ENCODE peak calls at places on chromosomes 12 and 14, in four cellular contexts. P is epithelial cell of proximal tubule, S is AG04450, X is Peyer's patch. C is an unnamed sample.

GRCh38 chr14:96224480-96225096 is 19.9 kb downstream of the BDKRB2 start:
- DNase-seq in S (no peak), P (no peak), X (peak), C (no peak)

GRCh38 chr14:58944226-58944769 is 244.2 kb upstream of the DAAM1 start:
- DNase-seq in P (no peak), S (no peak), X (no peak), C (no peak)

GRCh38 chr12:91577586-91578539 is 395.2 kb upstream of the DCN start:
- DNase-seq in S (no peak), P (no peak), X (no peak), C (no peak)

GRCh38 chr12:111780615-111781014 is 13.9 kb downstream of the ALDH2 start:
- DNase-seq in P (no peak), S (no peak), X (no peak), C (no peak)

GRCh38 chr12:65334534-65334933 is 56.1 kb downstream of the MSRB3 start:
- DNase-seq in P (no peak), X (no peak), S (no peak), C (no peak)

GRCh38 chr14:77603654-77604270 is 12.7 kb downstream of the SPTLC2 start:
- DNase-seq in X (no peak), S (no peak), P (no peak), C (no peak)

GRCh38 chr12:38904932-38905479 is 385 bp downstream of the CPNE8 start:
- DNase-seq in X (peak), S (no peak), P (no peak), C (no peak)

GRCh38 chr14:101584049-101584859 is 23.0 kb downstream of the DIO3 start:
- DNase-seq in X (no peak), S (no peak), P (no peak), C (no peak)

GRCh38 chr12:85441740-85442139 is 161.7 kb downstream of the ALX1 start:
- DNase-seq in P (no peak), S (no peak), X (no peak), C (peak)

GRCh38 chr12:32418903-32419519 is 19.7 kb downstream of the FGD4 start:
- DNase-seq in P (no peak), S (no peak), X (no peak), C (no peak)

GRCh38 chr12:113006641-113007040 is 28.3 kb downstream of the OAS2 start:
- DNase-seq in S (no peak), X (no peak), P (no peak), C (no peak)

GRCh38 chr12:113634982-113635381 is 163.3 kb upstream of the LHX5 start:
- DNase-seq in P (no peak), S (no peak), X (no peak), C (no peak)

GRCh38 chr12:790608-791007 is 38.2 kb downstream of the WNK1 start:
- DNase-seq in P (no peak), X (no peak), S (no peak), C (no peak)

GRCh38 chr12:105024926-105025325 is 38.8 kb downstream of the NOPCHAP1 start:
- DNase-seq in S (no peak), P (no peak), X (no peak), C (no peak)

GRCh38 chr12:26787125-26787495 is 45.9 kb downstream of the ITPR2 start:
- DNase-seq in S (no peak), P (no peak), X (no peak), C (peak)

GRCh38 chr14:63901434-63902085 is 48.8 kb downstream of the SYNE2 start:
- DNase-seq in P (no peak), S (no peak), X (no peak), C (peak)

GRCh38 chr12:118356809-118357326 is 15.8 kb downstream of the TAOK3 start:
- DNase-seq in X (no peak), P (no peak), S (peak), C (no peak)

GRCh38 chr12:116861331-116861730 is 19.9 kb downstream of the HRK start:
- DNase-seq in X (no peak), S (peak), P (no peak), C (no peak)

GRCh38 chr12:123363743-123364531 is 710 bp downstream of the SBNO1 start:
- DNase-seq in S (no peak), P (no peak), X (peak), C (no peak)

GRCh38 chr14:71380271-71380670 is 473.0 kb downstream of the PCNX1 start:
- DNase-seq in P (no peak), X (no peak), S (no peak), C (peak)

GRCh38 chr12:95117178-95117599 is 43.8 kb upstream of the NR2C1 start:
- DNase-seq in P (peak), S (peak), X (no peak), C (peak)

GRCh38 chr14:80425686-80426085 is 214.4 kb upstream of the DIO2 start:
- DNase-seq in S (peak), P (peak), X (no peak), C (peak)

GRCh38 chr12:117857632-117858274 is 111.0 kb downstream of the KSR2 start:
- DNase-seq in S (no peak), X (no peak), P (no peak), C (no peak)

GRCh38 chr12:70759161-70759918 is 122.1 kb upstream of the PTPRB start:
- DNase-seq in S (no peak), X (no peak), P (no peak), C (no peak)

GRCh38 chr12:104504151-104504550 is 47.4 kb downstream of the CHST11 start:
- DNase-seq in P (no peak), X (no peak), S (no peak), C (no peak)

GRCh38 chr12:15472036-15472435 is 149.7 kb downstream of the PTPRO start:
- DNase-seq in S (no peak), X (no peak), P (peak), C (no peak)

GRCh38 chr12:62738611-62739010 is 196.3 kb downstream of the PPM1H start:
- DNase-seq in X (no peak), P (no peak), S (no peak), C (no peak)

GRCh38 chr12:124683330-124683662 is 115.9 kb upstream of the NCOR2 start:
- DNase-seq in X (no peak), P (no peak), S (no peak), C (no peak)

GRCh38 chr12:124952295-124952694 is 36.6 kb downstream of the DHX37 start:
- DNase-seq in P (no peak), X (no peak), S (no peak), C (no peak)

GRCh38 chr14:24861083-24861630 is 188.8 kb downstream of the STXBP6 start:
- DNase-seq in P (peak), X (no peak), S (no peak), C (peak)

GRCh38 chr14:56004807-56005579 is 113.2 kb upstream of the PELI2 start:
- DNase-seq in X (peak), P (peak), S (peak), C (peak)

GRCh38 chr12:102548543-102548942 is 68.2 kb upstream of the IGF1 start:
- DNase-seq in S (no peak), X (no peak), P (no peak), C (no peak)

GRCh38 chr14:68306265-68306933 is 486.5 kb downstream of the ZFP36L1 start:
- DNase-seq in X (no peak), P (no peak), S (no peak), C (no peak)

GRCh38 chr12:22518998-22519397 is 25.3 kb downstream of the C2CD5 start:
- DNase-seq in S (no peak), P (no peak), X (no peak), C (peak)

GRCh38 chr12:83123039-83123438 is 436.3 kb downstream of the TMTC2 start:
- DNase-seq in S (no peak), X (no peak), P (no peak), C (no peak)

GRCh38 chr12:25959069-25959961 is 833 bp downstream of the RASSF8 start:
- DNase-seq in X (peak), S (peak), P (no peak), C (peak)

GRCh38 chr14:54772451-54772881 is 130.2 kb downstream of the GCH1 start:
- DNase-seq in P (no peak), X (no peak), S (no peak), C (peak)

GRCh38 chr14:54771411-54772027 is 131.1 kb downstream of the GCH1 start:
- DNase-seq in P (no peak), X (no peak), S (no peak), C (no peak)

GRCh38 chr14:54768501-54768900 is 134.1 kb downstream of the GCH1 start:
- DNase-seq in P (no peak), S (no peak), X (no peak), C (no peak)

GRCh38 chr14:54767450-54767849 is 135.2 kb downstream of the GCH1 start:
- DNase-seq in S (no peak), X (no peak), P (no peak), C (no peak)

DNA sequence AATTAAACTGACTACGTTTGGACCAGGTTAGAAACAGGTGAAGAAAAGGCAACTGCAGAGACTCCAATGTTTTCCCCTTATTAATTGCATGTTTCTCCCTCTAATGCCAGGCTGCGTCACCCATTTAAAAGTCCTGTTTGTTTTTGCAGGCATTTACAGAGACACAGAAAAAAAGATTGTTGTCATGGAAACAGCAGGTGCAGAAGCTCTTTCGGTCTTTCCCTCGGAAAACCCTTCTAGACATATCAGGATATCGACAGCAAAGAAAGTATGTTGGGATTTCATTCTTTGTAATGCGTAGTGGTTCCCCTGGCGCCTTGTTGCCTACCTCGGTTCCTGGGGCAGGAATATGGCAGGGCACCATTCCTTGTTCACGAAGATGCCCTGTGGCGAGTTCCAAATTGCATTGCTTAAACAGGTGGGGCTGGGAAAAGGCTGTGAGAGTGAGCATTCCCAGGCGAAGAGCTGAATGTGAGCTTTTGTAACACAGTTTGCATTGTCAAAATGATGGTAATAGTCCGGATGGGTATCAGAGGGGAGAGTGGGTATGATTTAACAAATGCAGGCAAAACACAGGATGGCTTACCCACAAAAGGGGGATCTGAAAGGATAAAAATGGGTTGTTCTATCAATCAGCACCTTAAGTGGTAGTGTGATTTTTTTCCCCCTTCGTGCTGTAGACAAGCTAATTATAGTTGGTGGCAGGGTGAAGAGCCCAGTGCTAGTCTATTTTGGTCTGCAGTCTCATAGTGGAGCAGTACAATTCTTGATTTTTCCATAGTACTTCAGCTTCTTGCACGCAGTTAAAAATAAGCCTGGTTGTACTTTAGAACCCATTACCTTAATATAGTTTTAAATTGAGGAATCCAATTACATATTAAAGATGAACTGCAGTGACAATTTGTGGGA is 132.4 kb downstream of the GCH1 start:
- DNase-seq in S (no peak), P (no peak), X (no peak), C (no peak)
- H3K4me3 ChIP-seq in S (no peak), P (no peak), X (no peak), C (no peak)

GRCh38 chr12:3002636-3003035 is 43.4 kb downstream of the TEAD4 start:
- DNase-seq in X (no peak), P (no peak), S (no peak), C (no peak)

GRCh38 chr12:3005736-3006135 is 46.5 kb downstream of the TEAD4 start:
- DNase-seq in X (no peak), S (no peak), P (no peak), C (no peak)

GRCh38 chr12:3000548-3001275 is 41.5 kb downstream of the TEAD4 start:
- DNase-seq in P (no peak), S (no peak), X (no peak), C (no peak)

GRCh38 chr12:3003593-3003992 is 44.4 kb downstream of the TEAD4 start:
- DNase-seq in P (no peak), X (no peak), S (no peak), C (no peak)

DNA sequence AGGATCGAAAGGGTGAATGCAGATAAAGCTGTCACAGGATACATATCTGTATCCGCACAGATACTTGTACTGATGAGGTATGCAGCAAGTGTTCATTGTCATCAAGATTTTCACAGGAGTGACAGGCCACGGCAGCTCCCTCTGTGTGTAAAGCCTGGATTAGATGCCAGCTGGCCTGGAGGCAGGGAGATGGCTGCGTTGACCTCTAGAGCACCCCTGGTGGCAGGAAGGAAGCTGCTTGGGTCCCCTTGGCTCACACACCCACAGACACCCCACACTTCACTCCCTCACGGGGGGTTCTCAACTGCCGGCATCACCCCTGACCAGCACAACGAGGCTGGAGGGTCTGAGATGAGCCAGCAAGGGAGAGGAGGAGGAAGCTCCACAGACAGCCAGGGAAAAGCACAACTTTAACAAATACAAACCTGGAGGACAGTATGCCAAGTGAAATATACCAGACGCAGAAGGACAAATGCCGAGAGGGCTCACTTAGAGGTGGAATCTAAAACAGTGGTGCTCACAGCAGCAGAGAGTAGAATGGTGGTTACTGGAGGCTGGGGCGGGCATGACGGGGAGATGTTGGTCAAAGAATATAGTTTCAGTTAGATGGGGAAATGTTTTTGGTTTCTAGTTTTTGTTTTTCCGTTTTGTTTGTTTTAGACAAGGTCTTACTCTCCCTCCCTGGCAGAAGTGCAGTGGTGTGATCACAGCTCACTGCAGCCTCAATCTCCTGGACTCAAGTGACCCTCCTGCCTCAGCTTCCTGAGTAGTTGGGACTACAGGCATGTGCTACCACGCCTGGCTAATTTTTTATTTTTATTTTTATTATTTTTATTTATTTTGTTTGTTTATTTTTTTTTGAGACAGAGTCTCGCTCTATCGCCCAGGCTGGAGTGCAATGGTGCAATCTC is 45.7 kb downstream of the TEAD4 start:
- DNase-seq in P (no peak), X (no peak), S (no peak), C (no peak)
- TF ChIP-seq CTCF in P (peak), X (no peak), S (peak), C (peak)

GRCh38 chr12:120229071-120229582 is 28.2 kb upstream of the RPLP0 start:
- DNase-seq in S (no peak), P (no peak), X (peak), C (no peak)
- H3K4me3 ChIP-seq in S (no peak), P (no peak), X (peak), C (no peak)

GRCh38 chr12:93008044-93008778 is 79.1 kb upstream of the EEA1 start:
- DNase-seq in X (no peak), S (no peak), P (no peak), C (no peak)

GRCh38 chr12:93010461-93010860 is 81.4 kb upstream of the EEA1 start:
- DNase-seq in X (no peak), S (no peak), P (no peak), C (no peak)

GRCh38 chr12:93007539-93007938 is 78.4 kb upstream of the EEA1 start:
- DNase-seq in X (no peak), P (no peak), S (no peak), C (no peak)

GRCh38 chr12:93011100-93011499 is 82.0 kb upstream of the EEA1 start:
- DNase-seq in S (no peak), X (no peak), P (no peak), C (no peak)

DNA sequence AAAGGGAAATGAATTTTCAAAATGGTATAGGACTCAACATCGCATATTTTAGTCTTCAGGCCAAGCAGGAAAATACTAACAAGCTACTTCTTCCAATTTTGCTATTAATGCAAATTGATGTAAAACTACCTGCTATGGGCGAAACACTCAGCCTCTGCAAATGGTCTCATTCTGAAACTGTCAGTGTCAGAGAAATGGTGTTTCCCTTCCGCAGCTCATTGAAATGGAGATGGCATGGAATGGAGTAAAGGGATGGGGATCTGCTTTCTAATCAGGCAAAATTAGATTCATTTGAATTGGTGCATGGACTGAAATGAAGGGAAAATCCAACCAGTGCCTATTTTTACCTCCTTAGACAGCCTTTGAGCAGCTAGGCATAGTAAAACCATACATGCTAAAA is 80.4 kb upstream of the EEA1 start:
- DNase-seq in X (no peak), P (no peak), S (no peak), C (no peak)
- TF ChIP-seq CTCF in X (no peak), P (no peak), S (no peak), C (no peak)

GRCh38 chr12:126385785-126386184 is 1320.5 kb downstream of the AACS start:
- DNase-seq in X (no peak), P (no peak), S (no peak), C (no peak)
- H3K4me3 ChIP-seq in X (no peak), P (no peak), S (no peak), C (no peak)

DNA sequence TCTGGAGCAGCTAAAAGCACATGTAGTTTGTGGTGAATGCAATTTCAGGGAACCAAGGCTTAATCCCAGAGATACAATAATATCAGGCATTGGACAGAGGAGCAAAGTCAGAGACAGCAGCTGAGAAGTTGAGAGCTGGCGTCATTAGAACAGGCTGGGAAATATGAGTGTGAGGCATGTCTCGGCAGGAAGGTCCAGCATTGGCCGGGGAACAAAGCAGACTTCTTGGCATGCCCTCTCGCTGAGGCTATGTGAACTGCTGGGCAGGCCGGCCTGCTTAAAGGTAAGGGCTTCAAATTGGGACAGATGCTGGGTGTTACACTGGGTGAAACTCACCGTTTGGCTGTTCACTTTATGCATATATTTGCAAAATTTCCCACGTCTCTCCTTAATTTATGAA is 125.4 kb downstream of the CAND1 start:
- DNase-seq in S (peak), X (no peak), P (no peak), C (peak)
- TF ChIP-seq CTCF in S (peak), X (no peak), P (peak), C (peak)

GRCh38 chr12:50584135-50584534 is 79.3 kb downstream of the DIP2B start:
- DNase-seq in P (no peak), X (no peak), S (no peak), C (no peak)

GRCh38 chr12:50579757-50580267 is 75.0 kb downstream of the DIP2B start:
- DNase-seq in S (no peak), X (no peak), P (peak), C (no peak)

GRCh38 chr12:50581226-50582184 is 76.7 kb downstream of the DIP2B start:
- DNase-seq in X (no peak), S (no peak), P (peak), C (no peak)

GRCh38 chr12:50574621-50575348 is 70.0 kb downstream of the DIP2B start:
- DNase-seq in X (no peak), S (no peak), P (no peak), C (no peak)

GRCh38 chr12:50580436-50580835 is 75.7 kb downstream of the DIP2B start:
- DNase-seq in S (no peak), P (no peak), X (no peak), C (no peak)
- H3K4me3 ChIP-seq in S (no peak), P (no peak), X (no peak), C (no peak)

GRCh38 chr12:6570264-6570887 is 2.3 kb upstream of the NOP2 start:
- DNase-seq in X (peak), P (no peak), S (no peak), C (no peak)
- TF ChIP-seq CTCF in X (peak), P (peak), S (peak), C (peak)